ENCODE peak calls at places on chromosome 2, in four cellular contexts. One of them, this sample, is unnamed.
A peak's percentile ranks its signal among the peaks of the same experiment; 100 is the strongest.

GRCh38 chr2:46850742-46851141 is 64.9 kb downstream of the MCFD2 start:
- DNase-seq in HCT116: no peak
- DNase-seq in HepG2: no peak
- DNase-seq in SK-N-SH: no peak
- DNase-seq in this sample: no peak

GRCh38 chr2:216362730-216363129 is 9.6 kb downstream of the MARCHF4 start:
- DNase-seq in HCT116: no peak
- DNase-seq in HepG2: no peak
- DNase-seq in SK-N-SH: no peak
- DNase-seq in this sample: peak; percentile 48

GRCh38 chr2:221517362-221518121 is 54.6 kb downstream of the EPHA4 start:
- DNase-seq in HCT116: peak; percentile 8
- DNase-seq in HepG2: no peak
- DNase-seq in SK-N-SH: no peak
- DNase-seq in this sample: no peak

GRCh38 chr2:102061962-102062795 is 70.4 kb downstream of the IL1R2 start:
- DNase-seq in HCT116: no peak
- DNase-seq in HepG2: no peak
- DNase-seq in SK-N-SH: no peak
- DNase-seq in this sample: no peak

GRCh38 chr2:233100192-233100998 is 40.3 kb downstream of the INPP5D start:
- DNase-seq in HCT116: no peak
- DNase-seq in HepG2: no peak
- DNase-seq in SK-N-SH: no peak
- DNase-seq in this sample: no peak

GRCh38 chr2:129133692-129134641 is 815.3 kb upstream of the HS6ST1 start:
- DNase-seq in HCT116: no peak
- DNase-seq in HepG2: no peak
- DNase-seq in SK-N-SH: no peak
- DNase-seq in this sample: no peak

GRCh38 chr2:104863585-104864279 is 9.8 kb downstream of the POU3F3 start:
- DNase-seq in HCT116: no peak
- DNase-seq in HepG2: no peak
- DNase-seq in SK-N-SH: no peak
- DNase-seq in this sample: no peak

GRCh38 chr2:42101641-42102605 is 54.1 kb downstream of the PKDCC start:
- DNase-seq in HCT116: no peak
- DNase-seq in HepG2: peak; percentile 71
- DNase-seq in SK-N-SH: no peak
- DNase-seq in this sample: no peak

GRCh38 chr2:67566292-67566691 is 169.2 kb downstream of the ETAA1 start:
- DNase-seq in HCT116: no peak
- DNase-seq in HepG2: no peak
- DNase-seq in SK-N-SH: no peak
- DNase-seq in this sample: no peak

GRCh38 chr2:176534798-176535479 is 265.7 kb downstream of the MTX2 start:
- DNase-seq in HCT116: no peak
- DNase-seq in HepG2: no peak
- DNase-seq in SK-N-SH: no peak
- DNase-seq in this sample: no peak

GRCh38 chr2:108423067-108423466 is 25.9 kb upstream of the GCC2 start:
- DNase-seq in HCT116: no peak
- DNase-seq in HepG2: peak; percentile 43
- DNase-seq in SK-N-SH: no peak
- DNase-seq in this sample: no peak

GRCh38 chr2:42762823-42763804 is 821 bp downstream of the OXER1 start:
- DNase-seq in HCT116: no peak
- DNase-seq in HepG2: no peak
- DNase-seq in SK-N-SH: peak; percentile 30
- DNase-seq in this sample: no peak

GRCh38 chr2:21040468-21041377 is 3.1 kb downstream of the APOB start:
- DNase-seq in HCT116: no peak
- DNase-seq in HepG2: no peak
- DNase-seq in SK-N-SH: no peak
- DNase-seq in this sample: no peak

GRCh38 chr2:179686069-179686468 is 175.3 kb downstream of the ZNF385B start:
- DNase-seq in HCT116: no peak
- DNase-seq in HepG2: no peak
- DNase-seq in SK-N-SH: no peak
- DNase-seq in this sample: no peak

GRCh38 chr2:214481204-214481603 is 70.3 kb downstream of the VWC2L start:
- DNase-seq in HCT116: no peak
- DNase-seq in HepG2: no peak
- DNase-seq in SK-N-SH: no peak
- DNase-seq in this sample: no peak

GRCh38 chr2:19607400-19607799 is 249.0 kb upstream of the OSR1 start:
- DNase-seq in HCT116: no peak
- DNase-seq in HepG2: no peak
- DNase-seq in SK-N-SH: no peak
- DNase-seq in this sample: no peak

GRCh38 chr2:15711126-15711860 is 119.6 kb downstream of the DDX1 start:
- DNase-seq in HCT116: no peak
- DNase-seq in HepG2: no peak
- DNase-seq in SK-N-SH: no peak
- DNase-seq in this sample: no peak

GRCh38 chr2:206192157-206192556 is 32.5 kb downstream of the EEF1B2 start:
- DNase-seq in HCT116: no peak
- DNase-seq in HepG2: no peak
- DNase-seq in SK-N-SH: no peak
- DNase-seq in this sample: no peak

GRCh38 chr2:20985061-20985460 is 58.8 kb downstream of the APOB start:
- DNase-seq in HCT116: no peak
- DNase-seq in HepG2: no peak
- DNase-seq in SK-N-SH: no peak
- DNase-seq in this sample: no peak

GRCh38 chr2:230054079-230054478 is 14.6 kb downstream of the SLC16A14 start:
- DNase-seq in HCT116: no peak
- DNase-seq in HepG2: no peak
- DNase-seq in SK-N-SH: no peak
- DNase-seq in this sample: no peak

GRCh38 chr2:39521876-39522517 is 84.9 kb upstream of the MAP4K3 start:
- DNase-seq in HCT116: no peak
- DNase-seq in HepG2: no peak
- DNase-seq in SK-N-SH: no peak
- DNase-seq in this sample: no peak

GRCh38 chr2:190408538-190409271 is 550 bp downstream of the MFSD6 start:
- DNase-seq in HCT116: peak; percentile 7
- DNase-seq in HepG2: no peak
- DNase-seq in SK-N-SH: peak; percentile 83
- DNase-seq in this sample: peak; percentile 44

GRCh38 chr2:70795164-70795995 is 4.9 kb upstream of the FIGLA start:
- DNase-seq in HCT116: no peak
- DNase-seq in HepG2: no peak
- DNase-seq in SK-N-SH: no peak
- DNase-seq in this sample: no peak

GRCh38 chr2:184599054-184599874 is 935 bp downstream of the ZNF804A start:
- DNase-seq in HCT116: peak; percentile 19
- DNase-seq in HepG2: no peak
- DNase-seq in SK-N-SH: peak; percentile 22
- DNase-seq in this sample: no peak

GRCh38 chr2:42959993-42960834 is 167.8 kb upstream of the HAAO start:
- DNase-seq in HCT116: no peak
- DNase-seq in HepG2: no peak
- DNase-seq in SK-N-SH: no peak
- DNase-seq in this sample: no peak

GRCh38 chr2:186605041-186605440 is 15.2 kb downstream of the ITGAV start:
- DNase-seq in HCT116: no peak
- DNase-seq in HepG2: no peak
- DNase-seq in SK-N-SH: no peak
- DNase-seq in this sample: no peak

GRCh38 chr2:160007111-160007510 is 55.3 kb downstream of the PLA2R1 start:
- DNase-seq in HCT116: no peak
- DNase-seq in HepG2: no peak
- DNase-seq in SK-N-SH: no peak
- DNase-seq in this sample: no peak

GRCh38 chr2:192957425-192957824 is 762.7 kb upstream of the TMEFF2 start:
- DNase-seq in HCT116: no peak
- DNase-seq in HepG2: no peak
- DNase-seq in SK-N-SH: no peak
- DNase-seq in this sample: no peak

GRCh38 chr2:206435738-206436137 is 7.6 kb upstream of the ADAM23 start:
- DNase-seq in HCT116: no peak
- DNase-seq in HepG2: peak; percentile 33
- DNase-seq in SK-N-SH: peak; percentile 23
- DNase-seq in this sample: no peak

GRCh38 chr2:80531319-80531718 is 226.8 kb upstream of the LRRTM1 start:
- DNase-seq in HCT116: no peak
- DNase-seq in HepG2: no peak
- DNase-seq in SK-N-SH: no peak
- DNase-seq in this sample: no peak

GRCh38 chr2:37713258-37713700 is 41.8 kb upstream of the CDC42EP3 start:
- DNase-seq in HCT116: no peak
- DNase-seq in HepG2: no peak
- DNase-seq in SK-N-SH: no peak
- DNase-seq in this sample: no peak

GRCh38 chr2:70750320-70750719 is 17.7 kb downstream of the ADD2 start:
- DNase-seq in HCT116: no peak
- DNase-seq in HepG2: no peak
- DNase-seq in SK-N-SH: no peak
- DNase-seq in this sample: no peak

GRCh38 chr2:118861242-118861641 is 13.8 kb upstream of the EN1 start:
- DNase-seq in HCT116: no peak
- DNase-seq in HepG2: no peak
- DNase-seq in SK-N-SH: no peak
- DNase-seq in this sample: no peak

GRCh38 chr2:118864207-118864606 is 16.8 kb upstream of the EN1 start:
- DNase-seq in HCT116: no peak
- DNase-seq in HepG2: no peak
- DNase-seq in SK-N-SH: no peak
- DNase-seq in this sample: no peak

GRCh38 chr2:118860506-118860905 is 13.1 kb upstream of the EN1 start:
- DNase-seq in HCT116: no peak
- DNase-seq in HepG2: no peak
- DNase-seq in SK-N-SH: no peak
- DNase-seq in this sample: no peak

GRCh38 chr2:118859157-118859770 is 11.8 kb upstream of the EN1 start:
- DNase-seq in HCT116: no peak
- DNase-seq in HepG2: no peak
- DNase-seq in SK-N-SH: no peak
- DNase-seq in this sample: no peak

DNA sequence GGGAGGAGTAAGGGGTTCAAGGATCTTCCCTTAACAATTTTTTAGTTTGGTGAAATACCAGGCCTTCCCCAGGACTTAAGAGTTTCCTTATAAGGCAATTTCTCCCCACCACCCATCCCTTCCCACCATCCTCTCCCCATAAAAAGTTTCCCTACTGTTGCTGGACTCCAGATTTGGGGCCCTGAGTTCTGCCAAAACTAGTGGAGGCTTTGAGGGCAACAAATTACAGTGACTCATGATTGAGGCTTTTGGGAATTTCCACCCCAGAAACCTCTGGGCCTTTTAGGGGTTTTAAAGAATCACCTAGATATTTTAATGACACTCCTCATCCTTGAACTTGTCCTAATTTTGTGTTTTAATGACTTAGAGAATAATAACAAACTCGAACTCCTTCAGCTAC is 14.3 kb upstream of the EN1 start:
- DNase-seq in HCT116: no peak
- DNase-seq in HepG2: no peak
- DNase-seq in SK-N-SH: no peak
- DNase-seq in this sample: no peak
- TF ChIP-seq JUND in HCT116: no peak
- TF ChIP-seq JUND in HepG2: no peak
- TF ChIP-seq JUND in SK-N-SH: no peak
- TF ChIP-seq JUND in this sample: no peak

GRCh38 chr2:25371253-25372241 is 29.8 kb upstream of the DNMT3A start:
- DNase-seq in HCT116: no peak
- DNase-seq in HepG2: no peak
- DNase-seq in SK-N-SH: no peak
- DNase-seq in this sample: no peak
- TF ChIP-seq JUND in HCT116: no peak
- TF ChIP-seq JUND in HepG2: no peak
- TF ChIP-seq JUND in SK-N-SH: no peak
- TF ChIP-seq JUND in this sample: no peak

DNA sequence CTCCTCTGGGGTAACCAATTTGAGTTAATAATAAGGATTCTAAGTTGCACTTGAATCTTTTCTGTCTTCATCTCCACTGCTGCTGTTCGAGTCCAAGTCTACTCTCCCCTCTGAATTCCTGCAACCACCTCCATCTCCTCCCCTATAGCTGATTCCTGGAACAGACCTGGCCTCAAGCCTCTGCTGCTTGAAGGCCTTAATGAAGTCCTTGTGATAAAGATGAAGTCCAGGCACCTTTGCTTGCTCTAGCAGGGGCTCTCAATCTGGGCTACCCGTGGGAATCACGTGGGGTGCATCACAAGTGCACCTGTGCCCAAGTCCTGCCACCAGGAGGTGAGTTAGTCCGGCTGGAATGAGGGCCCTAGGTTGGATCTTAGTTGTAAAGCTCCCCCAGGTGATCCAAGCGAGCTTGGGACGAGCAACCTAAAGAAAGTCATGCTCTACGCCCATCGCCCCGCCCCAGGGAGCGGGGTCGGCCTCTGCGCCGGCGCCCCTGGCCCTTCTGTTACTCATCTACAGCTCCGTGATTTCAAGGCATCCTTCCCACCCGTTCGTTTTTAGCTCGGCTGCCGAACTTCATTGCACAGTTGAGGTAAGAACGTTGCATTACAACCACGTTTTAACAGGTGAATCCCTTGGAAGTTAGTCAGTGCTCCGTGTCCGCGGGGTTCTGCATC is 905 bp upstream of the IAH1 start:
- DNase-seq in HCT116: no peak
- DNase-seq in HepG2: peak; percentile 41
- DNase-seq in SK-N-SH: peak; percentile 51
- DNase-seq in this sample: no peak
- TF ChIP-seq JUND in HCT116: no peak
- TF ChIP-seq JUND in HepG2: no peak
- TF ChIP-seq JUND in SK-N-SH: no peak
- TF ChIP-seq JUND in this sample: no peak

DNA sequence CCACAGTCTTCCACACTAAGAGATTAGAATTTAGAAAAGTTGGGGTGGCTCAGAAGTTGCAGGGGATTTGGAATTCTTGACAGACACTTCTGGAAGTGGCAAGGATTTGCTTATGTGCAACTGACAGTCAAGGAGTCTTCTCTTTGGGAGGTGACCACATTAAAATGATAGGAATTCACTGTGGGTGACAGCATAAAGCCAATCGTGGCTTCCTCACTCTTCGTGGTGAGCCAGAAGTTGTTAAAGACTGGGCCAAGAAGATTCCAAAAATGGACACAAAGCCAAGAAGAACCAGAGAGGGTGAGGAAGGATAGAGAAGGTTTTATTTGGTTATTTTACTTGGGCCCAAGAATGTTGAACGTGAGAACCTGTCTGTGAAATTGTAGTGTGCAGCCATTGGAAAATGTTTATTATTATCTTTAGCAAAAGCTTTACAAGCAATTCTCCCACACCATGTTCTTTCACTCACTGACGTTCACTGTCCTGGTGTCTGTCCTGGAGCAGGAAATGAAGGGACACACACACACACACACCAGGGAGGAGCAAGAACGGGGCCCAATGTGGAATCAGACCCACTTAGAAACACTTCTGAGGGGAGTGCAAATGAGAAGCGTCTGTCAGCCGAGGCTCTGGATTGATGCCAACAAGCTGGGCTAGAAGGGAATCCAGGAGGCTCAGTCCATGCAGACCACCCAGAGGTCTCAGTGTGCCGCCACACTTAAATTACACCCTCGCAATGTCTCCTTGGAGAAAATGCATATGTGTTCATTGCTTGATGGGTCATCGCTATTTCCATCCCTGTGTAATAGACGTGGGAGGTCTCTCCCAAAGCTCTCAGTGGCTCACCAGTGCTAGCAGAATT is 37.2 kb downstream of the STEAP3 start:
- DNase-seq in HCT116: no peak
- DNase-seq in HepG2: no peak
- DNase-seq in SK-N-SH: no peak
- DNase-seq in this sample: no peak
- TF ChIP-seq JUND in HCT116: no peak
- TF ChIP-seq JUND in HepG2: no peak
- TF ChIP-seq JUND in SK-N-SH: no peak
- TF ChIP-seq JUND in this sample: no peak